ENCODE peak calls at places on chromosome 3, in seven cellular contexts. F is esophagus squamous epithelium, X is uterus, T is A549, E is spleen, H is breast epithelium, U is esophagus muscularis mucosa. K is an unnamed sample.

GRCh38 chr3:16423947-16424673 is 89.4 kb downstream of the RFTN1 start:
- DNase-seq in T (no peak), U (no peak), X (no peak), E (no peak), F (no peak), H (no peak), K (no peak)

GRCh38 chr3:173467501-173467900 is 70.0 kb downstream of the NLGN1 start:
- DNase-seq in E (no peak), H (no peak), F (no peak), T (no peak), X (no peak), U (no peak), K (no peak)

GRCh38 chr3:108293858-108294257 is 2.5 kb upstream of the HHLA2 start:
- DNase-seq in F (no peak), U (no peak), E (no peak), X (no peak), H (no peak), T (no peak), K (no peak)

GRCh38 chr3:10557783-10558373 is 52.5 kb upstream of the ATP2B2 start:
- DNase-seq in H (no peak), X (no peak), E (no peak), F (no peak), T (peak; percentile 38), U (peak; percentile 60), K (peak; percentile 25)

GRCh38 chr3:132432639-132433038 is 15.3 kb downstream of the DNAJC13 start:
- DNase-seq in E (no peak), X (no peak), T (peak; percentile 17), U (no peak), H (no peak), F (no peak), K (no peak)

GRCh38 chr3:182436547-182436946 is 356.8 kb upstream of the ATP11B start:
- DNase-seq in F (no peak), T (no peak), X (no peak), E (no peak), H (no peak), U (no peak), K (no peak)

GRCh38 chr3:18264331-18264730 is 160.8 kb downstream of the SATB1 start:
- DNase-seq in E (no peak), T (no peak), X (no peak), F (no peak), H (no peak), U (no peak), K (no peak)

GRCh38 chr3:159077860-159078259 is 276.0 kb downstream of the MFSD1 start:
- DNase-seq in U (no peak), F (no peak), H (no peak), E (no peak), X (no peak), T (no peak), K (no peak)

GRCh38 chr3:51796859-51797258 is 17.8 kb upstream of the IQCF6 start:
- DNase-seq in E (no peak), T (no peak), U (no peak), X (no peak), F (no peak), H (no peak), K (no peak)

GRCh38 chr3:149610351-149611105 is 47.3 kb downstream of the WWTR1 start:
- DNase-seq in X (no peak), T (no peak), F (no peak), H (no peak), E (no peak), U (no peak), K (no peak)

GRCh38 chr3:146540978-146541377 is 3.4 kb downstream of the PLSCR1 start:
- DNase-seq in X (no peak), T (no peak), F (no peak), H (no peak), E (no peak), U (no peak), K (no peak)

GRCh38 chr3:31295150-31295765 is 237.5 kb upstream of the STT3B start:
- DNase-seq in U (no peak), T (no peak), H (no peak), F (no peak), E (no peak), X (no peak), K (no peak)

DNA sequence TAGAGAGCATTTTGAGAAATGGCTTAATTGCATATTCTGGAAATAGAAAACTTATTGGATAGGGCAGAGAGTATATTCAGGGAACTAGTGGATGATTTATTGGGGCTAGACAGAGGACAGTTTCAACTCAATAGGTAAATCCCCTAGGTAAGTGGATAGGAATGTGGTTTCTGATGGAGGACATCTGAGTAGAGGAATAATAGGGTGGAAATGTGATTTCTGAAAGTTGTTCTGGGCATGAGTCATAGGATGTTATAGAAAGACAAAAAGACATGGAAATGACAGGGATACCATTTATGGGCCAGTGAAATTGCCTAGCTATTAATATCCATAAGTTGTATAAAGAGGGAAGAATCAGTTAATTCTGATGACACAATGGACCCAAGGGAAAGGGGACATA is 563.3 kb upstream of the GOLIM4 start:
- DNase-seq in T (no peak), H (no peak), E (no peak), U (no peak), F (no peak), X (no peak), K (no peak)
- TF ChIP-seq POLR2A in T (no peak), H (no peak), E (no peak), U (no peak), F (no peak), X (no peak), K (no peak)

GRCh38 chr3:14602804-14603644 is 48.5 kb upstream of the CCDC174 start:
- DNase-seq in E (no peak), H (no peak), X (no peak), F (no peak), T (peak; percentile 36), U (no peak), K (no peak)
- H3K4me3 ChIP-seq in E (peak overlapping the region; percentile 10), H (peak overlapping the region; percentile 60), X (peak overlapping the region; percentile 9), F (no peak overlapping the region), T (peak overlapping the region; percentile 57), U (peak overlapping the region; percentile 43), K (peak overlapping the region; percentile 38)

GRCh38 chr3:14404396-14405119 is 2.2 kb downstream of the SLC6A6 start:
- DNase-seq in F (no peak), U (no peak), E (no peak), X (no peak), T (no peak), H (no peak), K (no peak)
- TF ChIP-seq POLR2A in F (no peak), U (no peak), E (no peak), X (no peak), T (no peak), H (no peak), K (no peak)

DNA sequence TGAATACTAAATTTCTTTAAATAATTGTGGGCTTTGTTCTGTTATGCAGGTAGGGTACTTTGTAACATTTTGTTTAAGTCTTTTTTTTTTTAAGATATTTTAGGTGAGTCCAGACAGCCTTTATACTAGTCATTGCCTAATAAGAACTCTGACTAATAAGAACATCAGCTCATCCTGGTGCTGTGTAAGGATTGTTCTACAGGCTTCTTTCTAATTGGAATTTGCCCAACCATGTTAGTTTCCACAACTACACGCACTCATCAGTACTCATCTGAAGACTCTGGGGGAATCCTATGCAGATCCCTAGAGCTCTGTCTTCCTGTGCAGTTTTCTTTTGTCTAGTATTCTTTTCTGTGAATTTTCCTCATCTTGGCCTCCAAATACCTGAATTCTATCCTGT is 741.8 kb downstream of the IGSF11 start:
- DNase-seq in X (no peak), U (no peak), H (no peak), F (no peak), T (no peak), E (no peak), K (no peak)
- H3K4me3 ChIP-seq in X (no peak overlapping the region), U (no peak overlapping the region), H (no peak overlapping the region), F (no peak overlapping the region), T (no peak overlapping the region), E (no peak overlapping the region), K (no peak overlapping the region)

GRCh38 chr3:134371542-134372324 is 2.5 kb downstream of the AMOTL2 start:
- DNase-seq in E (peak; percentile 23), F (no peak), U (no peak), T (no peak), X (no peak), H (no peak), K (no peak)
- TF ChIP-seq POLR2A in E (no peak), F (no peak), U (no peak), T (no peak), X (no peak), H (no peak), K (no peak)

DNA sequence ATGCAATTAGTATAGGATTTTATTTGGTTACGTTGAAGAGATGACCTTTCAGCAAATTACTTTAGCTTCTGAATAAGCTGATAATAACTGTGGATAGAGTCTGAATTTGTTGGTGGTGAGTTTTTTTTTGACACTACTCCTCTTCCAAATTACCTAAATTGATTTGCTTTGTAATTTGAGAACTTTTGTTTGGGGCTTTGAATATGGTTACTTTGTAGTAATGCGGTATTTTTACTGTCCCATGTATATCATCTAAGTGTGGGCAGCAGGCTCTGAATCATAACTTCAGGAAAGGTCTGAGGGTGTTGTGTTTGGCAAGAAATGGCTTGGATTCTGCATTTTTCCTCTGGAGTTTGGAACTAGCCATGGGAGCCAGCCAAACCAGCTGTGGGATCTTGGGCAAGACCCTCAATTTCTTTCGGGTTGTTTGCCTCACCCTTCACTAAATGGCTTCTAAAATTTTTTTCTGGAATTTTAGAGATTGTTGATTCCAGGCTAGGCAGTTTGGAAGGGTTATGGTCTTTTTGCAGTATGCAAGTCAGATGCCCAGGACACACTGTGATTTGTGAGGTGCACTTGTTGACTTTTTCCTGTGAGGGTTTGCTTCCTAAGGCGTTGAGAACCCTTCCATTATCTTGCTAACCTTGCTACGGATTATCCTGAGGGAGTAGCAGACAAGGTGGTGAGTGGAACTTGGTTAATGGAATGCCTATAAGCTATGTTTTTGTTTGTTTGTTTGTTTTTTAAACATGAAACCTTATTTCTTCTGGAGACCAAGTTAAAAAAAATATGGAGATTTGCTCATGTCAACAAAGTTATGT is 10.4 kb downstream of the PTPRG start:
- DNase-seq in U (peak; percentile 85), E (no peak), X (no peak), H (no peak), F (no peak), T (no peak), K (no peak)
- H3K4me3 ChIP-seq in U (no peak overlapping the region), E (no peak overlapping the region), X (no peak overlapping the region), H (no peak overlapping the region), F (no peak overlapping the region), T (no peak overlapping the region), K (no peak overlapping the region)